ENCODE peak calls at places on chromosomes 3 and 15, in seven cellular contexts. K is glutamatergic neuron, U is cardiac muscle cell, L is left ventricle myocardium inferior, J is GM10248, D is ascending aorta, P is endothelial cell. E is an unnamed sample.

GRCh38 chr3:64291345-64291744 is 66.1 kb upstream of the PRICKLE2 start:
- DNase-seq in K (no peak), U (no peak), L (no peak), J (no peak), D (no peak), P (no peak), E (no peak)

GRCh38 chr3:118534519-118534918 is 500.1 kb downstream of the IGSF11 start:
- DNase-seq in K (no peak), U (no peak), L (no peak), J (no peak), D (no peak), P (no peak), E (no peak)

GRCh38 chr3:17747184-17747889 is 4.9 kb upstream of the TBC1D5 start:
- DNase-seq in K (no peak), U (no peak), L (no peak), J (peak), D (no peak), P (no peak), E (no peak)

GRCh38 chr3:161372321-161373260 is 1.3 kb upstream of the SPTSSB start:
- DNase-seq in K (peak), U (peak), L (no peak), J (peak), D (no peak), P (peak), E (no peak)

GRCh38 chr3:129016725-129017530 is 15.8 kb downstream of the EFCC1 start:
- DNase-seq in K (no peak), U (no peak), L (peak), J (peak), D (no peak), P (no peak), E (no peak)

GRCh38 chr3:160403028-160403545 is 3.6 kb downstream of the SMC4 start:
- DNase-seq in K (no peak), U (no peak), L (no peak), J (no peak), D (no peak), P (no peak), E (no peak)

GRCh38 chr3:132456141-132456540 is 38.8 kb downstream of the DNAJC13 start:
- DNase-seq in K (no peak), U (no peak), L (no peak), J (no peak), D (no peak), P (no peak), E (no peak)

GRCh38 chr15:48984811-48985352 is 21.2 kb upstream of the SHC4 start:
- DNase-seq in K (no peak), U (no peak), L (no peak), J (no peak), D (no peak), P (no peak), E (no peak)

GRCh38 chr3:128603811-128604447 is 46.7 kb downstream of the RPN1 start:
- DNase-seq in K (no peak), U (no peak), L (no peak), J (no peak), D (no peak), P (no peak), E (no peak)

GRCh38 chr3:101170047-101170771 is 150.2 kb downstream of the IMPG2 start:
- DNase-seq in K (no peak), U (no peak), L (no peak), J (no peak), D (no peak), P (no peak), E (no peak)

GRCh38 chr3:136787226-136787793 is 31.6 kb upstream of the SLC35G2 start:
- DNase-seq in K (no peak), U (peak), L (no peak), J (peak), D (peak), P (no peak), E (no peak)

GRCh38 chr3:186044973-186045372 is 63.9 kb downstream of the ETV5 start:
- DNase-seq in K (no peak), U (no peak), L (no peak), J (no peak), D (no peak), P (no peak), E (no peak)

GRCh38 chr3:42117175-42118008 is 26.2 kb downstream of the TRAK1 start:
- DNase-seq in K (peak), U (peak), L (peak), J (no peak), D (no peak), P (peak), E (peak)

GRCh38 chr3:147311716-147312115 is 94.6 kb downstream of the ZIC4 start:
- DNase-seq in K (no peak), U (no peak), L (no peak), J (no peak), D (no peak), P (no peak), E (no peak)

GRCh38 chr3:168212664-168213255 is 117.0 kb upstream of the GOLIM4 start:
- DNase-seq in K (peak), U (no peak), L (no peak), J (no peak), D (no peak), P (no peak), E (no peak)

GRCh38 chr15:77654975-77655374 is 22.3 kb upstream of the LINGO1 start:
- DNase-seq in K (peak), U (peak), L (no peak), J (no peak), D (no peak), P (peak), E (no peak)

GRCh38 chr3:110526732-110527727 is 544.6 kb upstream of the NECTIN3 start:
- DNase-seq in K (no peak), U (no peak), L (no peak), J (no peak), D (no peak), P (no peak), E (no peak)

GRCh38 chr3:127988770-127989518 is 63.3 kb upstream of the SEC61A1 start:
- DNase-seq in K (no peak), U (no peak), L (no peak), J (no peak), D (no peak), P (no peak), E (no peak)

GRCh38 chr3:175737646-175738572 is 878.8 kb downstream of the NAALADL2 start:
- DNase-seq in K (no peak), U (no peak), L (no peak), J (no peak), D (no peak), P (no peak), E (no peak)

GRCh38 chr15:90062729-90063684 is 39.3 kb downstream of the IDH2 start:
- DNase-seq in K (no peak), U (no peak), L (no peak), J (no peak), D (no peak), P (no peak), E (no peak)

GRCh38 chr15:80999623-81000036 is 1.1 kb upstream of the TLNRD1 start:
- DNase-seq in K (no peak), U (no peak), L (no peak), J (peak), D (no peak), P (no peak), E (no peak)

GRCh38 chr3:13078158-13078905 is 5.1 kb upstream of the IQSEC1 start:
- DNase-seq in K (no peak), U (no peak), L (no peak), J (no peak), D (no peak), P (no peak), E (no peak)

GRCh38 chr3:113242091-113242581 is 30.8 kb downstream of the BOC start:
- DNase-seq in K (no peak), U (no peak), L (no peak), J (no peak), D (no peak), P (no peak), E (peak)

GRCh38 chr3:71087109-71088018 is 496.2 kb downstream of the FOXP1 start:
- DNase-seq in K (no peak), U (no peak), L (no peak), J (peak), D (no peak), P (no peak), E (no peak)

GRCh38 chr3:112472676-112473075 is 26.6 kb downstream of the BTLA start:
- DNase-seq in K (no peak), U (no peak), L (no peak), J (no peak), D (no peak), P (no peak), E (no peak)

GRCh38 chr3:58052373-58053273 is 44.4 kb downstream of the FLNB start:
- DNase-seq in K (no peak), U (no peak), L (peak), J (no peak), D (peak), P (no peak), E (no peak)

GRCh38 chr15:83378921-83379561 is 68.1 kb upstream of the SH3GL3 start:
- DNase-seq in K (no peak), U (no peak), L (no peak), J (no peak), D (no peak), P (no peak), E (no peak)

GRCh38 chr3:12267380-12268030 is 21.4 kb upstream of the PPARG start:
- DNase-seq in K (no peak), U (no peak), L (no peak), J (no peak), D (no peak), P (no peak), E (no peak)

GRCh38 chr3:122546151-122546550 is 17.9 kb downstream of the PARP9 start:
- DNase-seq in K (no peak), U (no peak), L (no peak), J (no peak), D (no peak), P (no peak), E (no peak)

GRCh38 chr3:23713641-23714040 is 92.1 kb upstream of the UBE2E1 start:
- DNase-seq in K (no peak), U (no peak), L (no peak), J (no peak), D (no peak), P (no peak), E (no peak)

GRCh38 chr3:51975857-51976549 is 1.1 kb downstream of the ABHD14A start:
- DNase-seq in K (peak), U (peak), L (peak), J (no peak), D (no peak), P (peak), E (no peak)

GRCh38 chr3:174101244-174101643 is 703.7 kb downstream of the NLGN1 start:
- DNase-seq in K (no peak), U (no peak), L (no peak), J (no peak), D (no peak), P (no peak), E (no peak)

GRCh38 chr3:186668426-186668825 is 2.6 kb downstream of the HRG start:
- DNase-seq in K (no peak), U (no peak), L (no peak), J (no peak), D (no peak), P (no peak), E (no peak)

GRCh38 chr3:10205461-10206165 is 40.9 kb downstream of the IRAK2 start:
- DNase-seq in K (no peak), U (no peak), L (no peak), J (no peak), D (peak), P (no peak), E (no peak)

GRCh38 chr3:124486324-124486723 is 243.9 kb upstream of the UMPS start:
- DNase-seq in K (no peak), U (peak), L (no peak), J (no peak), D (no peak), P (no peak), E (no peak)

GRCh38 chr15:33860749-33861148 is 107.5 kb upstream of the CHRM5 start:
- DNase-seq in K (no peak), U (no peak), L (no peak), J (no peak), D (no peak), P (no peak), E (no peak)

GRCh38 chr3:81699921-81700320 is 61.5 kb downstream of the GBE1 start:
- DNase-seq in K (no peak), U (no peak), L (no peak), J (no peak), D (no peak), P (no peak), E (no peak)

GRCh38 chr3:98361289-98361688 is 7.6 kb downstream of the OR5K4 start:
- DNase-seq in K (no peak), U (no peak), L (no peak), J (no peak), D (no peak), P (no peak), E (no peak)
- TF ChIP-seq CTCF in K (no peak), U (no peak), L (no peak), J (no peak), D (no peak), P (no peak), E (no peak)

GRCh38 chr3:45035441-45036301 is 9.6 kb downstream of the CLEC3B start:
- DNase-seq in K (peak), U (peak), L (no peak), J (peak), D (no peak), P (peak), E (no peak)
- TF ChIP-seq CTCF in K (no peak), U (no peak), L (no peak), J (no peak), D (no peak), P (no peak), E (no peak)

GRCh38 chr3:53269888-53270880 is 14.4 kb upstream of the TKT start:
- DNase-seq in K (peak), U (peak), L (peak), J (peak), D (peak), P (peak), E (no peak)
- TF ChIP-seq CTCF in K (no peak), U (peak), L (no peak), J (no peak), D (no peak), P (no peak), E (no peak)

DNA sequence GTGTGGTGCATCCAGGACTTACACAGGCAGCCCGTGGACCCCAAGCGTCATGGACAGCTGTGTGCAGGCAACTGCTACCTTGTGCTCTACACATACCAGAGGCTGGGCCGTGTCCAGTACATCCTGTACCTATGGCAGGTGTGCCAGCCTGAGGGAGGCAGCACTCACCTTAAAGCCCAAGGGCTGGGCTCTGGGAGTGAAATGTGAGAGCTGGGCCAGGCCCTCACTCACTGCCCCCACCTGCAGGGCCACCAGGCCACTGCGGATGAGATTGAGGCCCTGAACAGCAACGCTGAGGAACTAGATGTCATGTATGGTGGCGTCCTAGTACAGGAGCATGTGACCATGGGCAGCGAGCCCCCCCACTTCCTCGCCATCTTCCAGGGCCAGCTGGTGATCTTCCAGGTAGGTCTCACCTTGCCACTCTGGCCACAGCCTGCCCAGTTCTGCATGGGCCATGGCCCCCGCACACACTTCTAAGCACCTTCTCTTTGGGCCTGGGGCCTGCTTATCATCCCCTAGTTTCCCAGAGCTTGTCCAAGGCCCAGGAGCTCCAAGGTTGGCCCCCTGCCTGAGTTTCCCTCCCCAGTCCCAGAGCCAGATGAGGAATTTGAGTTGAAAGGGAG is 11.0 kb downstream of the VILL start:
- DNase-seq in K (no peak), U (no peak), L (no peak), J (no peak), D (peak), P (no peak), E (no peak)
- TF ChIP-seq CTCF in K (no peak), U (no peak), L (no peak), J (peak), D (no peak), P (peak), E (no peak)

DNA sequence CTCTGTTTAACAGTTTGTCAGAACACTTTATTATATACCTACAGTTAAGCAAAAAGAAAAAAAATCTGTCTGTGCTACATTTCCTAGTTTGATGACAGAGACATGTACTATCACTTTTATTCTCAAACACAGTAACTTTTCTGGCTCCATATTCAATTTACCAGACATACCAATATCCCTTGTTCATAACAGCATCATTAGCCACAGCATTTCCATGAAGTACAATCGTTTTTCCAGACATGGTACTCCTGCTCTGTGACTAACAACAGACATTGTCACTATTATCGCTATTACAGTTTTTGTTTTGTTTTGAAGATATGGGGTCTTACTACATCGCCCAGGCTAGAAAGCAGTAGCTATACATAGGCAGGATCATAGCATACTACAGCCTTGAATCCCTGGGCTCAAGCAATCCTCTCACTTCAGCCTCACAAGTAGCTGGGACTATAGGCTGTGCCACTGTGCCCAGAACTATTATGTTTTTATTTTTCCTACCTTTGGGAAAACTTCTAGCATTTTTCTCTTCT is 14.5 kb downstream of the TFDP2 start:
- DNase-seq in K (no peak), U (no peak), L (no peak), J (no peak), D (no peak), P (no peak), E (no peak)
- TF ChIP-seq CTCF in K (no peak), U (no peak), L (no peak), J (no peak), D (no peak), P (no peak), E (no peak)

DNA sequence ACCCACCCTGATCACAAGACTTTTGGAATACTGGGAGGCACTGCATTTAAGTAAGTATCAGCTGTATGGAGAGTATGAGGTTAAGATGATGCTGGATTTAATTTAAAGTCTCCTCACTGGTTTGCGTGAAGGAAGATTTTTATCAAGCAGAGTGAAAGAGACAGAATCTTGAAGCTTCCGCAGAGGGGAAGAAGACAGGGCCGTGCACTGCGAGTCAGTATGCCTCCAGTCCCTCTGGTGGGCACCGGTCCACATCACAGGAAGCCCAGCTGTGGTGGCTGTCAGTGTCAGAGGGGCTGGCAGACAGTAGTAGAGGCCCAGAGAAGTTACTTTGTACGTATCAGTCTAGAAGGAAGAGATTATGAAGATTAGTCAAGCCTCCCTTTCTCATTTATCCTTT is 379.0 kb upstream of the TPRG1 start:
- DNase-seq in K (peak), U (peak), L (peak), J (no peak), D (no peak), P (peak), E (no peak)
- TF ChIP-seq CTCF in K (no peak), U (peak), L (peak), J (no peak), D (no peak), P (no peak), E (no peak)

DNA sequence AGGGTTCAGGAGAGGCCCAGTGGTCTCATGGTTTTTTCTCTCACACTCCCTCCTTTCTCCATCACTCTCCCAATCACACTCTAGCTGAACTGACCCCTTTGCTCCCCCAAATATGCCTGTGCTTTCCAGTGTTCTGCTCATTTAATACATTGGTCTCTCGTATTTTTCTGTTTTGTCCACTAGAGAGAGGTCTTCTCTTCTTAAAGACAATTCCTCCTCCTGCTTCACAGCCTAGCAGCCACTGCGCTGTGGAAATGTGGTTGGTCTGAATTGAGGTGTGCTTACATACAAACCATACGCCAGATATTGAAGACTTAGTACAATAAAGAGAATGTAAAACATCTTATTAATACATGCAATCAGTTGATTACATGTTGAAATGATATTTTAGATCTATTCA is 60.6 kb upstream of the XCR1 start:
- DNase-seq in K (no peak), U (no peak), L (no peak), J (no peak), D (no peak), P (no peak), E (no peak)
- TF ChIP-seq CTCF in K (no peak), U (peak), L (peak), J (peak), D (no peak), P (no peak), E (no peak)

GRCh38 chr3:8094415-8094814 is 407.2 kb upstream of the LMCD1 start:
- DNase-seq in K (no peak), U (no peak), L (no peak), J (no peak), D (no peak), P (no peak), E (no peak)

GRCh38 chr3:8097690-8098089 is 403.9 kb upstream of the LMCD1 start:
- DNase-seq in K (no peak), U (no peak), L (no peak), J (no peak), D (no peak), P (no peak), E (no peak)

GRCh38 chr3:8095724-8096123 is 405.9 kb upstream of the LMCD1 start:
- DNase-seq in K (peak), U (peak), L (no peak), J (no peak), D (no peak), P (peak), E (no peak)
- TF ChIP-seq CTCF in K (no peak), U (no peak), L (no peak), J (no peak), D (no peak), P (no peak), E (no peak)

E was measured in vagina.